ENCODE peak calls at places on chromosomes 12 and 14, in nine cellular contexts. T is dermis blood vessel endothelial cell; X is fibroblast of pulmonary artery; F is astrocyte of the hippocampus; G is substantia nigra; L is CD4-positive, alpha-beta T cell; Y is GM10248; J is stimulated activated CD8-positive, alpha-beta memory T cell treated with anti-CD3 and anti-CD28 coated beads, Interleukin-4, amount 100 ng/mL, for 4 hours; B is NCI-H774. V is an unnamed sample.

GRCh38 chr14:63345826-63346225 is 27.1 kb upstream of the GPHB5 start:
- DNase-seq in T (no peak), X (no peak), F (no peak), G (no peak), L (no peak), Y (no peak), J (no peak), B (no peak), V (no peak)

GRCh38 chr14:32545858-32546210 is 216.7 kb downstream of the AKAP6 start:
- DNase-seq in T (no peak), X (no peak), F (no peak), G (no peak), L (no peak), Y (no peak), J (no peak), B (no peak), V (no peak)

GRCh38 chr12:115451785-115452736 is 768.1 kb upstream of the TBX3 start:
- DNase-seq in T (peak; percentile 51), X (peak; percentile 10), F (peak; percentile 73), G (peak; percentile 21), L (no peak), Y (peak; percentile 35), J (no peak), B (peak; percentile 71), V (peak; percentile 12)

GRCh38 chr14:104805326-104805678 is 4.4 kb downstream of the ZBTB42 start:
- DNase-seq in T (no peak), X (peak; percentile 88), F (peak; percentile 95), G (no peak), L (no peak), Y (no peak), J (no peak), B (no peak), V (no peak)

GRCh38 chr12:1373887-1374286 is 220.5 kb downstream of the FBXL14 start:
- DNase-seq in T (no peak), X (peak; percentile 23), F (peak; percentile 62), G (no peak), L (no peak), Y (no peak), J (no peak), B (no peak), V (no peak)

GRCh38 chr12:115504241-115504941 is 773.1 kb downstream of the MED13L start:
- DNase-seq in T (peak; percentile 41), X (no peak), F (no peak), G (no peak), L (no peak), Y (peak; percentile 46), J (no peak), B (no peak), V (no peak)

GRCh38 chr14:59126714-59127436 is 61.6 kb upstream of the DAAM1 start:
- DNase-seq in T (peak; percentile 77), X (peak; percentile 80), F (peak; percentile 71), G (peak; percentile 8), L (no peak), Y (peak; percentile 62), J (no peak), B (peak; percentile 16), V (peak; percentile 66)

GRCh38 chr12:78431931-78432330 is 432.6 kb upstream of the SYT1 start:
- DNase-seq in T (no peak), X (no peak), F (peak; percentile 5), G (no peak), L (no peak), Y (no peak), J (no peak), B (no peak), V (no peak)

GRCh38 chr12:108097160-108097911 is 31.8 kb upstream of the WSCD2 start:
- DNase-seq in T (no peak), X (no peak), F (no peak), G (no peak), L (no peak), Y (no peak), J (no peak), B (no peak), V (no peak)

GRCh38 chr14:67934087-67934486 is 114.5 kb downstream of the RAD51B start:
- DNase-seq in T (peak; percentile 87), X (peak; percentile 93), F (peak; percentile 85), G (no peak), L (no peak), Y (peak; percentile 40), J (no peak), B (peak; percentile 46), V (peak; percentile 67)

GRCh38 chr12:64733857-64734256 is 25.3 kb downstream of the GNS start:
- DNase-seq in T (peak; percentile 48), X (no peak), F (peak; percentile 81), G (peak; percentile 42), L (no peak), Y (no peak), J (no peak), B (peak; percentile 47), V (peak; percentile 27)

GRCh38 chr12:63298386-63298930 is 147.5 kb upstream of the AVPR1A start:
- DNase-seq in T (no peak), X (no peak), F (no peak), G (no peak), L (no peak), Y (no peak), J (no peak), B (no peak), V (no peak)

GRCh38 chr12:106078358-106079025 is 60.3 kb downstream of the NUAK1 start:
- DNase-seq in T (peak; percentile 74), X (peak; percentile 42), F (peak; percentile 95), G (peak; percentile 87), L (no peak), Y (no peak), J (no peak), B (no peak), V (peak; percentile 80)

GRCh38 chr14:75279739-75280447 is 1.3 kb downstream of the FOS start:
- DNase-seq in T (no peak), X (peak; percentile 57), F (peak; percentile 60), G (peak; percentile 73), L (no peak), Y (no peak), J (no peak), B (no peak), V (peak; percentile 52)

GRCh38 chr12:41264281-41264680 is 76.2 kb downstream of the PDZRN4 start:
- DNase-seq in T (peak; percentile 27), X (peak; percentile 23), F (no peak), G (no peak), L (no peak), Y (peak; percentile 13), J (no peak), B (peak; percentile 31), V (no peak)

GRCh38 chr14:38208825-38209562 is 1.3 kb downstream of the SSTR1 start:
- DNase-seq in T (peak; percentile 68), X (peak; percentile 69), F (peak; percentile 39), G (no peak), L (no peak), Y (no peak), J (no peak), B (no peak), V (no peak)

V was measured in midbrain.